ENCODE peak calls at places on chromosome 19, in six cellular contexts. K is SK-N-SH; D is stimulated activated CD8-positive, alpha-beta memory T cell treated with anti-CD3 and anti-CD28 coated beads, Interleukin-4, amount 100 ng/mL, for 48 hours; Z is activated CD4-positive, alpha-beta T cell treated with anti-CD3 and anti-CD28 coated beads for 48 hours; V is A549; O is left cardiac atrium. E is an unnamed sample.

GRCh38 chr19:3521104-3521445 is 15.0 kb downstream of the FZR1 start:
- DNase-seq in D (no peak), V (no peak), K (no peak), O (no peak), Z (no peak), E (no peak)

GRCh38 chr19:48638831-48639381 is 1.7 kb upstream of the DBP start:
- DNase-seq in K (peak), Z (no peak), D (no peak), V (no peak), O (no peak), E (no peak)

GRCh38 chr19:9885077-9885552 is 50.0 kb downstream of the PIN1 start:
- DNase-seq in O (peak), D (no peak), Z (no peak), V (no peak), K (peak), E (peak)

GRCh38 chr19:40612831-40613668 is 11.9 kb downstream of the LTBP4 start:
- DNase-seq in O (peak), Z (peak), D (peak), K (peak), V (peak), E (peak)

GRCh38 chr19:6739390-6739883 is at the start of gene TRIP10:
- DNase-seq in D (peak), Z (peak), O (peak), V (peak), K (peak), E (peak)

GRCh38 chr19:19539738-19540703 is 2.0 kb downstream of the CILP2 start:
- DNase-seq in O (peak), K (peak), V (peak), D (peak), Z (peak), E (peak)

GRCh38 chr19:56161534-56161933 is 14.3 kb upstream of the GALP start:
- DNase-seq in Z (no peak), V (no peak), O (no peak), D (no peak), K (no peak), E (no peak)

GRCh38 chr19:4042731-4043082 is 24.0 kb downstream of the ZBTB7A start:
- DNase-seq in V (no peak), Z (no peak), O (no peak), K (no peak), D (no peak), E (no peak)

GRCh38 chr19:35045667-35046300 is 4.3 kb downstream of the HPN start:
- DNase-seq in D (peak), V (peak), Z (peak), K (peak), O (no peak), E (peak)

GRCh38 chr19:6802336-6803035 is 30.0 kb downstream of the VAV1 start:
- DNase-seq in O (peak), V (peak), Z (peak), K (no peak), D (peak), E (no peak)

GRCh38 chr19:53466726-53467125 is 807 bp upstream of the ZNF813 start:
- DNase-seq in K (peak), D (no peak), V (no peak), O (no peak), Z (no peak), E (no peak)

GRCh38 chr19:56105090-56105701 is 15.9 kb downstream of the ZNF787 start:
- DNase-seq in V (peak), K (no peak), Z (peak), O (peak), D (peak), E (peak)

GRCh38 chr19:6402834-6403608 is 10.1 kb upstream of the GTF2F1 start:
- DNase-seq in Z (no peak), D (no peak), V (no peak), K (no peak), O (no peak), E (no peak)

GRCh38 chr19:4724252-4724514 is 541 bp upstream of the DPP9 start:
- DNase-seq in K (no peak), O (no peak), V (no peak), Z (no peak), D (no peak), E (no peak)

GRCh38 chr19:41869374-41869955 is 7.6 kb upstream of the CD79A start:
- DNase-seq in K (no peak), V (no peak), O (no peak), D (peak), Z (no peak), E (no peak)

GRCh38 chr19:4375620-4376228 is 24.6 kb downstream of the SH3GL1 start:
- DNase-seq in K (peak), Z (no peak), D (no peak), O (no peak), V (peak), E (peak)

GRCh38 chr19:18274776-18275356 is 614 bp upstream of the IQCN start:
- DNase-seq in V (peak), O (peak), Z (no peak), K (no peak), D (peak), E (no peak)

GRCh38 chr19:6556043-6556449 is 25.2 kb downstream of the TNFSF9 start:
- DNase-seq in K (no peak), O (no peak), V (no peak), D (no peak), Z (no peak), E (no peak)

GRCh38 chr19:5128932-5129389 is 160.0 kb downstream of the KDM4B start:
- DNase-seq in Z (no peak), V (no peak), K (no peak), O (peak), D (no peak), E (no peak)

GRCh38 chr19:6269101-6269886 is 10.5 kb downstream of the MLLT1 start:
- DNase-seq in D (no peak), Z (no peak), O (no peak), V (no peak), K (no peak), E (no peak)

GRCh38 chr19:16951529-16951928 is 62.7 kb downstream of the F2RL3 start:
- DNase-seq in D (no peak), O (no peak), V (no peak), Z (no peak), K (no peak), E (no peak)

E was measured in HEK293T.